ENCODE peak calls at places on chromosomes 2 and 18, in seven cellular contexts. One of them, this sample, is unnamed.

GRCh38 chr2:207283356-207283755 is 117.6 kb upstream of the KLF7 start:
- DNase-seq in HCT116: no peak
- DNase-seq in adrenal gland: peak; percentile 64
- DNase-seq in uterus: no peak
- DNase-seq in A549: no peak
- DNase-seq in IMR-90: no peak
- DNase-seq in Peyer's patch: no peak
- DNase-seq in this sample: no peak

GRCh38 chr2:170587937-170588336 is 127.2 kb upstream of the SP5 start:
- DNase-seq in HCT116: no peak
- DNase-seq in adrenal gland: no peak
- DNase-seq in uterus: no peak
- DNase-seq in A549: no peak
- DNase-seq in IMR-90: no peak
- DNase-seq in Peyer's patch: no peak
- DNase-seq in this sample: peak; percentile 42

GRCh38 chr2:209322905-209323517 is 100.8 kb upstream of the MAP2 start:
- DNase-seq in HCT116: no peak
- DNase-seq in adrenal gland: no peak
- DNase-seq in uterus: no peak
- DNase-seq in A549: no peak
- DNase-seq in IMR-90: no peak
- DNase-seq in Peyer's patch: no peak
- DNase-seq in this sample: no peak

GRCh38 chr2:113158884-113159553 is 14.8 kb upstream of the PSD4 start:
- DNase-seq in HCT116: no peak
- DNase-seq in adrenal gland: no peak
- DNase-seq in uterus: no peak
- DNase-seq in A549: no peak
- DNase-seq in IMR-90: peak; percentile 45
- DNase-seq in Peyer's patch: no peak
- DNase-seq in this sample: no peak

GRCh38 chr2:83058683-83059082 is 1400.4 kb downstream of the SUCLG1 start:
- DNase-seq in HCT116: no peak
- DNase-seq in adrenal gland: no peak
- DNase-seq in uterus: no peak
- DNase-seq in A549: no peak
- DNase-seq in IMR-90: no peak
- DNase-seq in Peyer's patch: no peak
- DNase-seq in this sample: no peak

GRCh38 chr2:172239944-172240590 is 137.4 kb upstream of the DLX2 start:
- DNase-seq in HCT116: no peak
- DNase-seq in adrenal gland: no peak
- DNase-seq in uterus: no peak
- DNase-seq in A549: no peak
- DNase-seq in IMR-90: peak; percentile 50
- DNase-seq in Peyer's patch: no peak
- DNase-seq in this sample: no peak

GRCh38 chr2:158042245-158042644 is 59.4 kb upstream of the UPP2 start:
- DNase-seq in HCT116: no peak
- DNase-seq in adrenal gland: no peak
- DNase-seq in uterus: no peak
- DNase-seq in A549: no peak
- DNase-seq in IMR-90: no peak
- DNase-seq in Peyer's patch: no peak
- DNase-seq in this sample: no peak

GRCh38 chr2:157055660-157056199 is 201.8 kb upstream of the GALNT5 start:
- DNase-seq in HCT116: peak; percentile 22
- DNase-seq in adrenal gland: no peak
- DNase-seq in uterus: no peak
- DNase-seq in A549: peak; percentile 48
- DNase-seq in IMR-90: peak; percentile 53
- DNase-seq in Peyer's patch: no peak
- DNase-seq in this sample: no peak

GRCh38 chr2:95060446-95061118 is 35.1 kb downstream of the MAL start:
- DNase-seq in HCT116: no peak
- DNase-seq in adrenal gland: no peak
- DNase-seq in uterus: no peak
- DNase-seq in A549: no peak
- DNase-seq in IMR-90: no peak
- DNase-seq in Peyer's patch: no peak
- DNase-seq in this sample: peak; percentile 78

GRCh38 chr18:3056311-3056710 is 43.4 kb upstream of the LPIN2 start:
- DNase-seq in HCT116: no peak
- DNase-seq in adrenal gland: no peak
- DNase-seq in uterus: no peak
- DNase-seq in A549: no peak
- DNase-seq in IMR-90: no peak
- DNase-seq in Peyer's patch: no peak
- DNase-seq in this sample: no peak

GRCh38 chr2:100018312-100018711 is 124.1 kb downstream of the AFF3 start:
- DNase-seq in HCT116: no peak
- DNase-seq in adrenal gland: no peak
- DNase-seq in uterus: no peak
- DNase-seq in A549: no peak
- DNase-seq in IMR-90: no peak
- DNase-seq in Peyer's patch: no peak
- DNase-seq in this sample: no peak

GRCh38 chr2:69956580-69956979 is 4.9 kb downstream of the ASPRV1 start:
- DNase-seq in HCT116: no peak
- DNase-seq in adrenal gland: no peak
- DNase-seq in uterus: no peak
- DNase-seq in A549: no peak
- DNase-seq in IMR-90: no peak
- DNase-seq in Peyer's patch: no peak
- DNase-seq in this sample: no peak

GRCh38 chr2:131034122-131035051 is 58.9 kb downstream of the FAM168B start:
- DNase-seq in HCT116: no peak
- DNase-seq in adrenal gland: peak; percentile 18
- DNase-seq in uterus: no peak
- DNase-seq in A549: no peak
- DNase-seq in IMR-90: peak; percentile 15
- DNase-seq in Peyer's patch: no peak
- DNase-seq in this sample: peak; percentile 86

GRCh38 chr2:38723173-38723572 is 28.0 kb downstream of the SRSF7 start:
- DNase-seq in HCT116: no peak
- DNase-seq in adrenal gland: no peak
- DNase-seq in uterus: no peak
- DNase-seq in A549: no peak
- DNase-seq in IMR-90: no peak
- DNase-seq in Peyer's patch: no peak
- DNase-seq in this sample: peak; percentile 31

GRCh38 chr2:186348200-186348599 is 137.9 kb upstream of the ZC3H15 start:
- DNase-seq in HCT116: no peak
- DNase-seq in adrenal gland: no peak
- DNase-seq in uterus: no peak
- DNase-seq in A549: no peak
- DNase-seq in IMR-90: no peak
- DNase-seq in Peyer's patch: no peak
- DNase-seq in this sample: no peak

GRCh38 chr18:55323051-55323994 is 264.7 kb downstream of the TCF4 start:
- DNase-seq in HCT116: no peak
- DNase-seq in adrenal gland: peak; percentile 29
- DNase-seq in uterus: no peak
- DNase-seq in A549: no peak
- DNase-seq in IMR-90: peak; percentile 31
- DNase-seq in Peyer's patch: no peak
- DNase-seq in this sample: no peak

GRCh38 chr18:55321268-55322175 is 266.5 kb downstream of the TCF4 start:
- DNase-seq in HCT116: no peak
- DNase-seq in adrenal gland: peak; percentile 93
- DNase-seq in uterus: peak; percentile 90
- DNase-seq in A549: peak; percentile 68
- DNase-seq in IMR-90: peak; percentile 89
- DNase-seq in Peyer's patch: peak; percentile 87
- DNase-seq in this sample: peak; percentile 88

GRCh38 chr18:55320399-55321255 is 267.4 kb downstream of the TCF4 start:
- DNase-seq in HCT116: no peak
- DNase-seq in adrenal gland: no peak
- DNase-seq in uterus: no peak
- DNase-seq in A549: no peak
- DNase-seq in IMR-90: peak; percentile 48
- DNase-seq in Peyer's patch: no peak
- DNase-seq in this sample: no peak

GRCh38 chr18:55324166-55324565 is 263.8 kb downstream of the TCF4 start:
- DNase-seq in HCT116: no peak
- DNase-seq in adrenal gland: no peak
- DNase-seq in uterus: no peak
- DNase-seq in A549: no peak
- DNase-seq in IMR-90: no peak
- DNase-seq in Peyer's patch: no peak
- DNase-seq in this sample: no peak

DNA sequence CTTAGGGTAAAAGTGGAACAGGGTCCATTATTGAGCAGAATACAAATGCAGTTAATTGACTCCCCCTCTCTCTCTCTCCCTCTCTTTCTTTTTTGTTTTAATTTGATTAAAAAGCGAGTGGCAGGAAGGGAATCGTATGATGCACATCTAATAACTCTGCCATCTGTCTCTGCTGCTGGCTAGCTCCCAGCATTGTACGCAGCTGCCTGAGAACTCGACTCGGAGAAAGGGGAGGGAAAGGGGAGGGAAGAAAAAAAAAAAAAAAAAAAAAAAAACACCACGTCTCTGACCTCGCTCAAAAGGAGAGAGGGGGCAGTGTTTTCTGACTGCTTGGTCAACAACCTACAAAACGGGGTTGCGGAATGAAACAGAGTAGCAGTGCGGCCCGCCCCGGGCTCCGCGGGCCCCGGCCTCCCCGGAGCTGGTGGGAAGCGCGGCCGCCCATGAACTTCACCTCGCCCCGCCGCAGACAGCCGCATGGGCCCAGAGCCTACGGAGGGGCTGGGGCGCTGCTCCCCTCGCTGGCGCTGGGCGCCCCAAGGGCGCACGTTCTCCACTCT is 265.7 kb downstream of the TCF4 start:
- DNase-seq in HCT116: no peak
- DNase-seq in adrenal gland: peak; percentile 96
- DNase-seq in uterus: peak; percentile 83
- DNase-seq in A549: peak; percentile 42
- DNase-seq in IMR-90: peak; percentile 96
- DNase-seq in Peyer's patch: peak; percentile 74
- DNase-seq in this sample: peak; percentile 79
- TF ChIP-seq POLR2A in HCT116: no peak
- TF ChIP-seq POLR2A in adrenal gland: peak; percentile 93
- TF ChIP-seq POLR2A in uterus: peak; percentile 69
- TF ChIP-seq POLR2A in A549: no peak
- TF ChIP-seq POLR2A in IMR-90: peak; percentile 21
- TF ChIP-seq POLR2A in Peyer's patch: no peak
- TF ChIP-seq POLR2A in this sample: peak; percentile 13

DNA sequence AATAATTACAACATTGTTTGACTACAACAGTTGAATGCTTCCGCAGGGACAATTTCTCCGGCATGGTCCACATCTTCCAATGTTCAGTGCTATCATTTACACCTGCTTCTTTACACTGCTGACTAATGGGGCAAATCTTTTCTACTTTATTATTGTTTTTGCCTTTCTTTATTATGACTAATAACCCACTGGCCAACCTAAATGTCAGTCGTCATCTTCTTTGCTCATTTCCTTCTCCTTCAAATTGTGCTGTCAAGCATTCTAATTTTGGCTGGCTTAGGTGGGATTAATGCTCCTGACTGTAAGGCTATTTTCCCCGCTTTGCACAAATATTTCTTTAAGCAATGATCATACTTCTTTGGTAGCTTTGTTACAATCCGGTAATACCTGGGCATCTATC is 132.6 kb downstream of the SOCS6 start:
- DNase-seq in HCT116: peak; percentile 28
- DNase-seq in adrenal gland: no peak
- DNase-seq in uterus: no peak
- DNase-seq in A549: peak; percentile 38
- DNase-seq in IMR-90: peak; percentile 45
- DNase-seq in Peyer's patch: no peak
- DNase-seq in this sample: no peak
- H3K4me3 ChIP-seq in HCT116: peak overlapping the region; percentile 17
- H3K4me3 ChIP-seq in adrenal gland: no peak overlapping the region
- H3K4me3 ChIP-seq in uterus: no peak overlapping the region
- H3K4me3 ChIP-seq in A549: no peak overlapping the region
- H3K4me3 ChIP-seq in IMR-90: no peak overlapping the region
- H3K4me3 ChIP-seq in Peyer's patch: no peak overlapping the region
- H3K4me3 ChIP-seq in this sample: no peak overlapping the region

GRCh38 chr2:120223034-120223912 is at the start of gene TMEM185B:
- DNase-seq in HCT116: peak; percentile 62
- DNase-seq in adrenal gland: peak; percentile 91
- DNase-seq in uterus: peak; percentile 95
- DNase-seq in A549: peak; percentile 91
- DNase-seq in IMR-90: peak; percentile 76
- DNase-seq in Peyer's patch: peak; percentile 86
- DNase-seq in this sample: peak; percentile 98
- TF ChIP-seq POLR2A in HCT116: peak; percentile 43
- TF ChIP-seq POLR2A in adrenal gland: peak; percentile 45
- TF ChIP-seq POLR2A in uterus: peak; percentile 38
- TF ChIP-seq POLR2A in A549: peak; percentile 42
- TF ChIP-seq POLR2A in IMR-90: peak; percentile 83
- TF ChIP-seq POLR2A in Peyer's patch: peak; percentile 68
- TF ChIP-seq POLR2A in this sample: no peak

GRCh38 chr2:64766841-64767669 is 113.3 kb upstream of the SERTAD2 start:
- DNase-seq in HCT116: no peak
- DNase-seq in adrenal gland: no peak
- DNase-seq in uterus: no peak
- DNase-seq in A549: no peak
- DNase-seq in IMR-90: peak; percentile 53
- DNase-seq in Peyer's patch: no peak
- DNase-seq in this sample: no peak

GRCh38 chr2:64768426-64769033 is 114.8 kb upstream of the SERTAD2 start:
- DNase-seq in HCT116: no peak
- DNase-seq in adrenal gland: no peak
- DNase-seq in uterus: no peak
- DNase-seq in A549: no peak
- DNase-seq in IMR-90: no peak
- DNase-seq in Peyer's patch: no peak
- DNase-seq in this sample: no peak

GRCh38 chr2:64767670-64768425 is 114.1 kb upstream of the SERTAD2 start:
- DNase-seq in HCT116: no peak
- DNase-seq in adrenal gland: peak; percentile 92
- DNase-seq in uterus: peak; percentile 90
- DNase-seq in A549: peak; percentile 84
- DNase-seq in IMR-90: peak; percentile 89
- DNase-seq in Peyer's patch: peak; percentile 91
- DNase-seq in this sample: peak; percentile 97

GRCh38 chr2:64762301-64762997 is 108.7 kb upstream of the SERTAD2 start:
- DNase-seq in HCT116: no peak
- DNase-seq in adrenal gland: no peak
- DNase-seq in uterus: no peak
- DNase-seq in A549: no peak
- DNase-seq in IMR-90: no peak
- DNase-seq in Peyer's patch: no peak
- DNase-seq in this sample: no peak

DNA sequence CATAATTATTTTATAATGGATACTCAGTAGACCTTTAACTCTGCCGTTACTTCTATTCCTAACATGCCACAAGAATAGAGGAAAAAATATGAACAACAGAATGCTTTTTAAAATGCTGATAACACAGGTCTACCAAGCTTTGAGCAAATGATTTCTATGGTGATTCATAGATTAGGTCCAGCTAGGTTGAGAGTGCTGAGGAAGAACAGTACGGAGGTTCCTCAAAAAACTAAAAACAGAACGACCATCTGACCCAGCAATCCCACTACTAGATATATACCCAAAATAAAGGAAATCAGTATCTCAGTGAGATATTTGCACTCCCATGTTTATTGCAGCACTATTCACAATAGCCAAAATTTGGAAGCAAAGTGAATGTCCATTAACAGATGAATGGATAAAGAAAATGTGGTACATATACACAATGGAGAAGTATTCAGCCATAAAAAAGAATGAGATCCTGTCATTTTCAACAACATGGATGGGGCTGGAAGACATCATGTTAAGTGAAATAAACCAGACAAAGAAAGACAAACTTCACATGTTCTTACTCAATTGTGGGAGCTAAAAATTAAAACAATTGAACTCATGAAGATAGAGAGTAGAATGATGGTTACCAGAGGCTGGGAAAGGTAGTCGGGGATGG is 111.6 kb upstream of the SERTAD2 start:
- DNase-seq in HCT116: no peak
- DNase-seq in adrenal gland: no peak
- DNase-seq in uterus: no peak
- DNase-seq in A549: no peak
- DNase-seq in IMR-90: no peak
- DNase-seq in Peyer's patch: no peak
- DNase-seq in this sample: no peak
- H3K4me3 ChIP-seq in HCT116: no peak overlapping the region
- H3K4me3 ChIP-seq in adrenal gland: no peak overlapping the region
- H3K4me3 ChIP-seq in uterus: no peak overlapping the region
- H3K4me3 ChIP-seq in A549: no peak overlapping the region
- H3K4me3 ChIP-seq in IMR-90: no peak overlapping the region
- H3K4me3 ChIP-seq in Peyer's patch: no peak overlapping the region
- H3K4me3 ChIP-seq in this sample: no peak overlapping the region

This sample was measured in lower leg skin.